ENCODE peak calls at places on chromosome 15, in seven cellular contexts. X, H, V, N, Y, T and J are unnamed samples. For H3K4me1, the result is how much of the 10 kb centered on the place peaks cover.

GRCh38 chr15:69758810-69759410 is 306.3 kb downstream of the RPLP1 start:
- DNase-seq in X (peak), H (peak), V (peak), N (peak), Y (no peak), T (no peak), J (peak)

GRCh38 chr15:89136818-89137772 is 48.8 kb downstream of the ABHD2 start:
- DNase-seq in X (peak), H (no peak), V (no peak), N (no peak), Y (peak), T (no peak), J (peak)

GRCh38 chr15:81786776-81787175 is 259.0 kb downstream of the MEX3B start:
- DNase-seq in X (no peak), H (no peak), V (no peak), N (no peak), Y (no peak), T (no peak), J (no peak)

GRCh38 chr15:74179101-74179841 is 5.8 kb downstream of the ISLR start:
- DNase-seq in X (peak), H (no peak), V (no peak), N (no peak), Y (peak), T (no peak), J (peak)

GRCh38 chr15:74319596-74320357 is 47.7 kb downstream of the CYP11A1 start:
- DNase-seq in X (no peak), H (no peak), V (no peak), N (no peak), Y (no peak), T (no peak), J (peak)

GRCh38 chr15:51861557-51862350 is 32.3 kb downstream of the TMOD3 start:
- DNase-seq in X (no peak), H (no peak), V (no peak), N (peak), Y (no peak), T (no peak), J (no peak)

GRCh38 chr15:70199124-70199482 is 101.4 kb upstream of the TLE3 start:
- DNase-seq in X (no peak), H (no peak), V (no peak), N (no peak), Y (no peak), T (no peak), J (no peak)

GRCh38 chr15:41018534-41018933 is 65.3 kb downstream of the CHAC1 start:
- DNase-seq in X (no peak), H (peak), V (no peak), N (no peak), Y (no peak), T (no peak), J (no peak)

GRCh38 chr15:77099741-77100463 is 29.0 kb upstream of the TSPAN3 start:
- DNase-seq in X (no peak), H (no peak), V (no peak), N (no peak), Y (no peak), T (no peak), J (no peak)

GRCh38 chr15:71329041-71329440 is 213.8 kb downstream of the THSD4 start:
- DNase-seq in X (no peak), H (no peak), V (no peak), N (no peak), Y (no peak), T (no peak), J (no peak)

GRCh38 chr15:34154725-34155204 is 52.9 kb downstream of the PGBD4 start:
- DNase-seq in X (no peak), H (no peak), V (peak), N (no peak), Y (no peak), T (peak), J (no peak)

GRCh38 chr15:25437751-25438600 is 848 bp downstream of the UBE3A start:
- DNase-seq in X (peak), H (peak), V (peak), N (peak), Y (peak), T (no peak), J (peak)

GRCh38 chr15:93942140-93942808 is 289.1 kb upstream of the MCTP2 start:
- DNase-seq in X (no peak), H (peak), V (no peak), N (no peak), Y (no peak), T (no peak), J (no peak)

GRCh38 chr15:88331291-88331690 is 74.8 kb upstream of the NTRK3 start:
- DNase-seq in X (no peak), H (peak), V (peak), N (no peak), Y (no peak), T (peak), J (peak)

GRCh38 chr15:59437777-59438574 is at the start of gene FAM81A:
- DNase-seq in X (peak), H (peak), V (peak), N (peak), Y (peak), T (peak), J (peak)

GRCh38 chr15:72375501-72375845 is 341 bp downstream of the HEXA start:
- DNase-seq in X (peak), H (no peak), V (no peak), N (no peak), Y (no peak), T (peak), J (no peak)

GRCh38 chr15:64247906-64248541 is 85.2 kb upstream of the PPIB start:
- DNase-seq in X (no peak), H (no peak), V (no peak), N (peak), Y (no peak), T (peak), J (no peak)

GRCh38 chr15:22870865-22871264 is 32.4 kb downstream of the NIPA2 start:
- DNase-seq in X (no peak), H (no peak), V (no peak), N (no peak), Y (no peak), T (no peak), J (no peak)

GRCh38 chr15:22868495-22868894 is 30.0 kb downstream of the NIPA2 start:
- DNase-seq in X (no peak), H (no peak), V (no peak), N (no peak), Y (no peak), T (no peak), J (no peak)

GRCh38 chr15:22868928-22869327 is 30.5 kb downstream of the NIPA2 start:
- DNase-seq in X (no peak), H (no peak), V (no peak), N (no peak), Y (no peak), T (no peak), J (no peak)

GRCh38 chr15:22871481-22872076 is 33.1 kb downstream of the NIPA2 start:
- DNase-seq in X (no peak), H (no peak), V (no peak), N (no peak), Y (no peak), T (no peak), J (no peak)

DNA sequence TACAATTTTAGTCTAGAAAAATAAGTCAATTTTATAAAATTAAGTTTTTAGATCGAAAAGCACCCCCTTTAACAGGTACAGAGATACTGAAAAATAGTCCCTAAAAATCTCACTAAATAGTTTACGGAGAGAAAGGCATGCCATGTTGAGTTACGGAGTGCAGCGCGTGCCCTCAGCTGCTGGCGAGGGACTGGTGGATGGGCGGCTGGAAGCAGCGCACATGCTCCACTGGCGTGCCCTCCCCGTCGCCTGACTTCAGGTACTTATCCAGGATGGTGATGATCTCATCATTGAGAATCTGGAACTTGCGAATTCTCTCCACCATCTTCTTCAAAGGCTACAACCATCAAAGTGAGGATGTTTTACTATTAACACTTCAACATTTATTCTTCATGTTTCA is 31.4 kb downstream of the NIPA2 start:
- DNase-seq in X (no peak), H (no peak), V (no peak), N (no peak), Y (no peak), T (no peak), J (no peak)
- H3K27ac ChIP-seq in X (no peak), H (no peak), V (no peak), N (no peak), Y (no peak), T (no peak), J (no peak)

GRCh38 chr15:57380854-57381253 is 4.5 kb downstream of the CGNL1 start:
- DNase-seq in X (no peak), H (no peak), V (no peak), N (no peak), Y (no peak), T (no peak), J (no peak)

GRCh38 chr15:57382969-57383368 is 6.7 kb downstream of the CGNL1 start:
- DNase-seq in X (no peak), H (no peak), V (no peak), N (no peak), Y (no peak), T (no peak), J (no peak)

GRCh38 chr15:57384816-57385215 is 8.5 kb downstream of the CGNL1 start:
- DNase-seq in X (no peak), H (no peak), V (no peak), N (no peak), Y (no peak), T (no peak), J (no peak)

GRCh38 chr15:57384024-57384423 is 7.7 kb downstream of the CGNL1 start:
- DNase-seq in X (no peak), H (no peak), V (no peak), N (no peak), Y (no peak), T (no peak), J (no peak)

DNA sequence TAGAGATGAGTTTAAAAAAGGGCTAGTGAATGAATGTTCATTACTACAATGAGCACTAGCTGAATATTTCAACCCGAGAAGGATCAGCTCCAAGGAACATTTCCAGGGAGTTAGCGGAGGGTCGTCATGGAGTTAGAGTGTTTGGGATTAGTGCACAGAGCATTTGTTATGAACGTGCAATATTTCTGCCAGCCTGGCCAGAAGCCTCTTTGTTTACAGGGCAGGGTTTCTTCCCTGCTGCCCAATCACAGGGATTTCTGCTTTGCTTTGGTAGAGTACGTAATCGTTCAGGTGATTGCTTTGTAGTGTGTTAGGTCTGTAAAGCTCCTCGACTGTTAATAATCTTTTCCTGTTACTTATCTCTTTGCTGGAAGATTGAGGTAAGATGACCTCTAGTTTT is 5.9 kb downstream of the CGNL1 start:
- DNase-seq in X (no peak), H (no peak), V (no peak), N (no peak), Y (no peak), T (no peak), J (no peak)
- H3K4me1 ChIP-seq in X (under half), H (under half), V (under half), N (under half), Y (under half), T (under half), J (half or more)

GRCh38 chr15:32721594-32721993 is 3.8 kb downstream of the GREM1 start:
- DNase-seq in X (no peak), H (no peak), V (no peak), N (no peak), Y (no peak), T (no peak), J (no peak)

GRCh38 chr15:32716960-32717289 is 879 bp upstream of the GREM1 start:
- DNase-seq in X (no peak), H (no peak), V (no peak), N (no peak), Y (no peak), T (no peak), J (no peak)

GRCh38 chr15:32718082-32718821 is 448 bp downstream of the GREM1 start:
- DNase-seq in X (peak), H (no peak), V (no peak), N (no peak), Y (no peak), T (no peak), J (peak)

GRCh38 chr15:32717290-32718081 is at the start of gene GREM1:
- DNase-seq in X (no peak), H (no peak), V (no peak), N (no peak), Y (peak), T (no peak), J (no peak)

DNA sequence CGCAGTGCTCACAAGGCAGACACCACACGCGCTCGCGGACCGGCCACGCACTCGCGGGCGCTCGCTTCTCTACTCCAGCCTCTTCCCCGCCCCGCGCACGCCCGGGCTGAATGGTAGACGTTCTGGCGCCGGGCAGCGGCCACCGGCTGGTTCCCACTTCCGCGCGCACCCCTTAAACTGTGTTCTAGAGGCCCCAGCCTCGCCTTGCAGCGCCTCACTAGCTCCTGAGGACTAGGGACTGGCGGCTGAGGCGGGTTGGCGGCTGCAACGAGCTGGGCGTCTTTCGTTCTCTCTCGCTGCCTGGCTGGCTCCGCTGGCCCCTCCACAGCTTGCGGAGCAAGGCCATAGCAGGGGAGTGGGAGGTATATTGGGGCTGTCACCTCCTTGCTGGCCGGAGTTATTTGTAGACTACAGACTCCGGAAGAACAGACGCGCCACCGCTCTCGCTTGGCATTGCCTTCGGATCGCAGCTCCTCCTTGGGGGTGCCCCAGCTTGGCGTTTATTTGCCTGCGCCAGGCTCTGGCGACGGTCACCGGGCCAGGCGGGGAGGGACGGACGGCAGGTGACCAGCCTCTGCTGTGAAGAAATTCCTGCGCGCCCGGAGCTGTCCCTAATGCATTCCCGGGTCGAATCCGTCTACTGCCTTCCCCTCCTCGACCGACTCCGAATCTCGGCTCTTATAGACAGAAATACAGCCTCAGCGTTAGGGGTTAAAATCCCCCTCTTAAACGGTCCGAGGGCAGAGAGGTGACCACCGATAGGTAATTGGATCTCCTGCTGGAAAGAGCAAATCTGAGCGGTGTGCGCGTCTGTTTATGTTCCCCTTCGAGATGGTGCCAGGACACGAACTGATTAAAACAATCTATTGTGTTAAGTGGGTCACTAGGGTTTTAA is 1.3 kb downstream of the GREM1 start:
- DNase-seq in X (peak), H (no peak), V (no peak), N (no peak), Y (no peak), T (peak), J (peak)
- H3K27ac ChIP-seq in X (no peak), H (no peak), V (no peak), N (no peak), Y (no peak), T (peak), J (no peak)

GRCh38 chr15:57948554-57949289 is 116.8 kb downstream of the ALDH1A2 start:
- DNase-seq in X (no peak), H (no peak), V (no peak), N (no peak), Y (no peak), T (no peak), J (no peak)
- H3K4me1 ChIP-seq in X (under half), H (under half), V (under half), N (under half), Y (under half), T (under half), J (under half)

GRCh38 chr15:39629906-39630305 is 49.0 kb downstream of the THBS1 start:
- DNase-seq in X (no peak), H (no peak), V (no peak), N (no peak), Y (no peak), T (no peak), J (no peak)
- H3K27ac ChIP-seq in X (no peak), H (peak), V (no peak), N (no peak), Y (peak), T (no peak), J (no peak)

GRCh38 chr15:97013491-97013890 is 683.0 kb downstream of the NR2F2 start:
- DNase-seq in X (no peak), H (no peak), V (no peak), N (no peak), Y (no peak), T (no peak), J (no peak)

GRCh38 chr15:97014001-97014400 is 683.5 kb downstream of the NR2F2 start:
- DNase-seq in X (no peak), H (no peak), V (no peak), N (no peak), Y (no peak), T (no peak), J (no peak)

GRCh38 chr15:97012986-97013385 is 682.5 kb downstream of the NR2F2 start:
- DNase-seq in X (no peak), H (no peak), V (no peak), N (no peak), Y (no peak), T (no peak), J (no peak)

DNA sequence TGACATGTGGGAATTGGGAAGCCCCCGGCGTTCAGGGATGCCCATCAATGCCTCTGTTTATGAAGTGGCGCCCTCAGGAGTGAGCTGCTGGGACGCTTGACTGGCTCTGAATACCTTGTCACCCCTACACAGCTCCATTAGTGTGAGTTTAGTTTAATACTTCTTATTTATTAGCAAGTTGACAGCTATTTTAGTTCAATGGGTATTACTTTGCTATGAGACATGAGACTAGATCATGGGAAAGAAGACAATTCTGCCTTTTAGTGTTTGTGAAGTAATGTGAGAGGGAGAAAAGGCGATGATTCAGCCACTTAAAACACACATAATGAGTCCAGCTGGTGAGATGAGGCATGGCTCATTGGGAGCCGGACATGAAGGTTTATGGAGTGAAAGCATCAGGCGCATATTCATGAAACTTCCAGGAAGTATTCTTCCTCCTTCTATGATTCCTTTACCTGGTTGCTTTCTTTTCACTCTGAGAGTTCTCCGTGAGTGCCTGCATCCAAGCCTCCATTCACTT is 678.6 kb downstream of the NR2F2 start:
- DNase-seq in X (no peak), H (no peak), V (no peak), N (no peak), Y (no peak), T (no peak), J (no peak)
- H3K4me1 ChIP-seq in X (under half), H (under half), V (under half), N (under half), Y (under half), T (under half), J (under half)

GRCh38 chr15:90201944-90202375 is 830 bp downstream of the SEMA4B start:
- DNase-seq in X (no peak), H (no peak), V (no peak), N (no peak), Y (no peak), T (no peak), J (no peak)
- H3K27ac ChIP-seq in X (no peak), H (no peak), V (no peak), N (peak), Y (no peak), T (peak), J (peak)

GRCh38 chr15:92869977-92870644 is 30.0 kb upstream of the CHD2 start:
- DNase-seq in X (no peak), H (no peak), V (no peak), N (no peak), Y (no peak), T (no peak), J (no peak)
- H3K4me1 ChIP-seq in X (under half), H (under half), V (under half), N (under half), Y (under half), T (under half), J (under half)